ENCODE peak calls at places on chromosomes 13 and 19, in four cellular contexts. B is T47D, L is HCT116, A is SK-N-SH. E is an unnamed sample.

GRCh38 chr13:93151277-93151676 is 75.3 kb upstream of the GPC6 start:
- DNase-seq in L (no peak), A (no peak), B (no peak), E (no peak)

GRCh38 chr19:23015660-23016059 is 12.7 kb upstream of the ZNF728 start:
- DNase-seq in L (no peak), A (no peak), B (no peak), E (no peak)

GRCh38 chr13:33110713-33111413 is 94.6 kb downstream of the KL start:
- DNase-seq in B (no peak), L (no peak), A (no peak), E (no peak)

GRCh38 chr13:52371736-52372247 is 34.2 kb downstream of the THSD1 start:
- DNase-seq in B (no peak), L (peak), A (peak), E (no peak)

GRCh38 chr13:21670883-21671792 is at the start of gene FGF9:
- DNase-seq in A (peak), B (peak), L (peak), E (peak)

GRCh38 chr13:97267418-97268059 is 45.4 kb downstream of the MBNL2 start:
- DNase-seq in B (no peak), L (no peak), A (no peak), E (peak)

GRCh38 chr13:50130686-50131051 is 115.4 kb downstream of the KCNRG start:
- DNase-seq in B (no peak), A (peak), L (no peak), E (peak)

GRCh38 chr19:6803036-6803404 is 30.5 kb downstream of the VAV1 start:
- DNase-seq in L (no peak), B (no peak), A (no peak), E (no peak)

GRCh38 chr13:32285633-32285965 is 29.6 kb downstream of the ZAR1L start:
- DNase-seq in L (no peak), A (no peak), B (no peak), E (no peak)

GRCh38 chr19:39140594-39140993 is 15.0 kb downstream of the PAK4 start:
- DNase-seq in B (no peak), A (no peak), L (no peak), E (no peak)

GRCh38 chr19:41377977-41378707 is 1.8 kb downstream of the TMEM91 start:
- DNase-seq in B (no peak), A (peak), L (no peak), E (peak)

GRCh38 chr13:40668335-40668734 is 1.9 kb upstream of the FOXO1 start:
- DNase-seq in B (no peak), L (no peak), A (no peak), E (no peak)

GRCh38 chr19:6489278-6490061 is 7.9 kb upstream of the DENND1C start:
- DNase-seq in A (no peak), L (no peak), B (no peak), E (no peak)

GRCh38 chr13:94177041-94177440 is 302.4 kb downstream of the DCT start:
- DNase-seq in A (no peak), L (no peak), B (no peak), E (no peak)

GRCh38 chr13:73261739-73262216 is 203.0 kb downstream of the KLF5 start:
- DNase-seq in B (no peak), L (no peak), A (no peak), E (no peak)

GRCh38 chr19:54164369-54165068 is 5.0 kb upstream of the LENG1 start:
- DNase-seq in L (peak), B (no peak), A (no peak), E (peak)

GRCh38 chr13:66780814-66781213 is 449.3 kb downstream of the PCDH9 start:
- DNase-seq in B (no peak), A (no peak), L (no peak), E (no peak)

GRCh38 chr13:27578121-27579030 is 42.0 kb downstream of the LNX2 start:
- DNase-seq in L (no peak), B (no peak), A (no peak), E (no peak)

GRCh38 chr19:38617764-38618589 is at the start of gene MAP4K1:
- DNase-seq in L (no peak), A (no peak), B (peak), E (no peak)

GRCh38 chr13:52812941-52813340 is 35.5 kb downstream of the PCDH8 start:
- DNase-seq in B (no peak), L (no peak), A (no peak), E (no peak)

DNA sequence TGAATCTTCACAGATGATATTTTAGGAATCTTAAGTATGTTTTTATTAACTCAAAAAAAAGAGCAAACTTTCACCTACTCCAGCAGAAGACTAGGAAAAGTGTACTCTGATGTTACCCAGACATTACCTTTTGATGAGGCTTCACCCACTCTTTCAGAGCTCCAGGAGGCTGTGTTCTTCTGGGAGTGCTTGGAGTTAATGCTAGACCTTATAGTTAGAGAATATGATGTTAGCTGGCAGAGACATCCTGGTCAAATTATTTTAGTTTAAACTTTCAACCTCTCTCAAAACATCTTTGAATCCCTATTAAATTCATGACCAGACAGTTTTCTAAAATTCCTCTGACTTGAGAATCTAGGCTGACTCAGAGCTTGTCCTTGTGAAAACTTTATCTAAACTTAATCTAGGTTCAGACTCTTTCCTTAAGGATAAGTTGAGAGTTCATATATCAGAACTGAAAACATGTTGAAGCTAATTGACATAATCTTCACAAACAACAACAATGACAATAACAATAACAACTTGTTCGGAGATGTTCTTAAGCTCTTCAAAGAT is 82.8 kb downstream of the ITGBL1 start:
- DNase-seq in L (no peak), B (no peak), A (no peak), E (no peak)
- TF ChIP-seq JUND in L (no peak), B (no peak), A (peak), E (no peak)

GRCh38 chr19:29098863-29099481 is 114.0 kb downstream of the UQCRFS1 start:
- DNase-seq in A (no peak), B (no peak), L (no peak), E (no peak)
- TF ChIP-seq JUND in A (no peak), B (no peak), L (no peak), E (no peak)

DNA sequence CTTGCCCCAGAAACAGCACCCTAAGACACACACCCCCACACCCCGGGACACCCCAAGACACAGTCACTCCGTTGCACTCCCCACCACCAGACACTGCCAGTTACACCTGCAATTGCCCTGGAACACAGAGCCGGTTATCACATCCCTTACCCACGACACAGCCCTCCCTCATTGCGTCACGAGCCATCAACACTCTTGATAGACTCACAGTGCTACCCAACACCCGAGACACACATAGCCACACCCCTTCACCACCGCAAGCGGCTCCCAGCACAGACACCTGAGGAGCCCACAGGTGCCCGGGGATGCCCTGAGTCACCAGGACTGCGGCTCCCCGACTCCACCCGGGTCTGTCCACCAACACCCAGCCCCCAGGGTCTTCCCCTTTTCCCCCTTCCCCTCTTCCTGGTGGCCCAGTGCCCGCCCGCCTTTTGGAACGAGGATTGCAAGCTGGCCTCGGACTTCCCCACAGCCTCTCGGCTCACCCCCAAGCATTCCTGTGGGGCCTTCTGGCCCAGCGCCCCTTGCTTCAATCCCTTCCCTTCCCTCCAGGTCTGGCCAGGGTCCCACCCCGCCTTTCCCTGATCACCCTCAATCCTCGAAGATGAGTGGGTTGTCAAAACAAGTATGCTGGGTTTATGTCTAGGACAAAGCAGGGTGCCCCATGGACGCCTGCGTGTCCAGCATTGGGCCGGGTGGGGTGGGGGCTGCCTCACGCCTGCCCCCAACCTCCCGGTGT is 1.7 kb upstream of the PTGER1 start:
- DNase-seq in L (peak), B (peak), A (peak), E (no peak)
- TF ChIP-seq JUND in L (no peak), B (no peak), A (no peak), E (no peak)

DNA sequence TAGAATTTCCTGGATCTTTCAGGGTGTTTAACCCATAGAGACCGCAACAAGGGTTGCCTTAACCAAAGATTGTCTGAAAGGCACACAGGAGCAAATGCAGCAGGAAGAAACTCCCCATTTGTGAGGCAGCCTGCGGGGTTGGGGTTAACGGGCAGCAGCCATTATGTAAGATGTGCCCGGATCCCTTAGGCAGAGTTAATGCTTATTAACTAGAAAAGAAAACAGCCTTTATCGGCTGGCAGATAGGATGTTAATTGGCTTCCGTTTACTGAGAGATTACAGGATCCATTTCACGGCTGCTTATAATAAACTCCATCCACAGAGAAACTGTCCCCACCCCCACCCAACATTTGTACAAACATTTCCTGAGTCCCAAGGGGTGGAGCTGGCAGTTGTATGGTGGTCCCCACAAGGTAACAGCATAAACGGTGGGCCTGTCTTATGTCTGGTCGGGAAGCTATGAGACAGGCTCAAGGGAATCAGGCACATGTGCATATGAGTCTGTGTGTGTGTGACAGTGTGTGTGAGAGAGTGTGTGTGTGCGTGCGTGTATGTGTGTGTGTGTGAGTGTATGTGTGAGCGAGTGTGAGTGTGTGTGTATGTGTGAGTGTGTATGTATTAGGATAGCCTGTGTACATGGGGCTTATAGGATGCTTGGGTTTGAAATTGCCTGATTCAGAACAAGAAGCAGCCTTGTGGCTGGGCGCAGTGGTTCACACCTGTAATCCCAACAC is 10.5 kb downstream of the SLC25A42 start:
- DNase-seq in L (no peak), A (peak), B (no peak), E (no peak)
- TF ChIP-seq JUND in L (no peak), A (no peak), B (no peak), E (no peak)

GRCh38 chr19:48186541-48186991 is 16.1 kb downstream of the ZSWIM9 start:
- DNase-seq in B (no peak), L (no peak), A (no peak), E (no peak)

GRCh38 chr19:48186015-48186414 is 15.5 kb downstream of the ZSWIM9 start:
- DNase-seq in B (no peak), A (no peak), L (no peak), E (no peak)

GRCh38 chr19:48181505-48181904 is 11.0 kb downstream of the ZSWIM9 start:
- DNase-seq in A (no peak), B (no peak), L (no peak), E (no peak)

GRCh38 chr19:48182434-48182833 is 12.0 kb downstream of the ZSWIM9 start:
- DNase-seq in L (no peak), A (no peak), B (no peak), E (no peak)

DNA sequence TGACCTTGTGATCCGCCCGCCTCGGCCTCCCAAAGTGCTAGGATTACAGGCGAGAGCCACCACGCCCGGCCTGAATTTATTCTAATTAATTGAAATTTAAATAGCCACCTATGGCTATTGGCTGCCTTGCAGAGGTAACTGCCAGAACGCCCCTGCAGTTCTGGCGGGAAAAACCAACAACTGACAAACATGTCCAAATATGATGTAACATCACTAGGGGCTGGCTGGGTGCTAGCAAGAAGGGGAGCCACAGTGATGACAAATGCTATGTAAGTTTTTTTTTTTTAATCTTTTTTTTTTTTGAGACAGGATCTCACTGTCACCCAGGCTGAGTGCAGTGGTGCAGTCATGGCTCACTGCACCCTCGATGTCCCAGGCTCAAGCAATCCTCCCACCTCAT is 12.9 kb downstream of the ZSWIM9 start:
- DNase-seq in L (no peak), A (no peak), B (no peak), E (no peak)
- TF ChIP-seq JUND in L (no peak), A (no peak), B (no peak), E (no peak)

GRCh38 chr19:16335226-16335625 is 10.6 kb downstream of the KLF2 start:
- DNase-seq in B (no peak), A (no peak), L (no peak), E (no peak)
- TF ChIP-seq JUND in B (no peak), A (no peak), L (no peak), E (no peak)

GRCh38 chr13:35475131-35475959 is 1.1 kb downstream of the MAB21L1 start:
- DNase-seq in B (no peak), L (no peak), A (peak), E (no peak)
- TF ChIP-seq JUND in B (no peak), L (no peak), A (no peak), E (no peak)

GRCh38 chr19:52991021-52991420 is 22.7 kb upstream of the ERVV-1 start:
- DNase-seq in B (no peak), L (no peak), A (no peak), E (no peak)
- TF ChIP-seq JUND in B (no peak), L (no peak), A (no peak), E (no peak)

DNA sequence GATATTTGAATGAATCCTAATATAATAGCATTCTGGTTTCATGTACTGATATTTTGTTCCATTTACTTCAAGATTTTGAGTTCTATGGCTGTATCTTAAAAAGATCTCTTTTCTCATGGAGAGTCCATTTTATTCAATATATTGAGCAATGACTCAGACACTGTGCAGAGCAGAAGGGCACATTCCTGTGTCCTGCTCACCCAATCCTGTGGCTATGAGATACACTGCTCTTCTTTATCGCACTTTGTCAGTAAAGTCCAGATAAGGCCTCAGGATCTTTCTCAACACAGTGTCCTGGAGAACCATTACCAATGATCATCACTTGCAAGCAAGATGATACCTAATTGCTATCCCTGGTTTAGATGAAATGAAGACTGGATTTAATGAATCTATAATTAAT is 155.0 kb downstream of the CYSLTR2 start:
- DNase-seq in L (no peak), A (no peak), B (no peak), E (no peak)
- TF ChIP-seq JUND in L (no peak), A (peak), B (no peak), E (no peak)